ENCODE peak calls at places on chromosome 11, in four cellular contexts. One of them, this sample, is unnamed.
A peak's percentile ranks its signal among the peaks of the same experiment; 100 is the strongest.

GRCh38 chr11:69909561-69910518 is 90.6 kb upstream of the FGF3 start:
- DNase-seq in NCI-H345: no peak
- DNase-seq in fibroblast of lung: no peak
- DNase-seq in mammary epithelial cell: no peak
- DNase-seq in this sample: no peak

GRCh38 chr11:117820071-117820470 is 4.5 kb downstream of the FXYD2 start:
- DNase-seq in NCI-H345: peak; percentile 52
- DNase-seq in fibroblast of lung: no peak
- DNase-seq in mammary epithelial cell: no peak
- DNase-seq in this sample: peak; percentile 73

GRCh38 chr11:68342459-68343158 is 30.2 kb downstream of the LRP5 start:
- DNase-seq in NCI-H345: peak; percentile 16
- DNase-seq in fibroblast of lung: no peak
- DNase-seq in mammary epithelial cell: peak; percentile 69
- DNase-seq in this sample: peak; percentile 5

GRCh38 chr11:73306977-73307322 is 1.1 kb upstream of the ARHGEF17 start:
- DNase-seq in NCI-H345: no peak
- DNase-seq in fibroblast of lung: no peak
- DNase-seq in mammary epithelial cell: no peak
- DNase-seq in this sample: no peak

GRCh38 chr11:133081730-133082452 is 450.4 kb downstream of the OPCML start:
- DNase-seq in NCI-H345: peak; percentile 27
- DNase-seq in fibroblast of lung: no peak
- DNase-seq in mammary epithelial cell: no peak
- DNase-seq in this sample: no peak

GRCh38 chr11:16097543-16097942 is 258.8 kb downstream of the SOX6 start:
- DNase-seq in NCI-H345: peak; percentile 97
- DNase-seq in fibroblast of lung: no peak
- DNase-seq in mammary epithelial cell: peak; percentile 90
- DNase-seq in this sample: peak; percentile 95

GRCh38 chr11:68010058-68011041 is at the start of gene ALDH3B1:
- DNase-seq in NCI-H345: no peak
- DNase-seq in fibroblast of lung: peak; percentile 91
- DNase-seq in mammary epithelial cell: peak; percentile 70
- DNase-seq in this sample: no peak

GRCh38 chr11:44246726-44247125 is 63.2 kb downstream of the ALX4 start:
- DNase-seq in NCI-H345: no peak
- DNase-seq in fibroblast of lung: peak; percentile 24
- DNase-seq in mammary epithelial cell: no peak
- DNase-seq in this sample: no peak

GRCh38 chr11:47980907-47981621 is 705 bp downstream of the PTPRJ start:
- DNase-seq in NCI-H345: peak; percentile 25
- DNase-seq in fibroblast of lung: peak; percentile 32
- DNase-seq in mammary epithelial cell: peak; percentile 32
- DNase-seq in this sample: peak; percentile 31

GRCh38 chr11:110907629-110908028 is 195.4 kb upstream of the ARHGAP20 start:
- DNase-seq in NCI-H345: no peak
- DNase-seq in fibroblast of lung: peak; percentile 94
- DNase-seq in mammary epithelial cell: peak; percentile 93
- DNase-seq in this sample: no peak

GRCh38 chr11:123536690-123537437 is 106.8 kb downstream of the GRAMD1B start:
- DNase-seq in NCI-H345: no peak
- DNase-seq in fibroblast of lung: no peak
- DNase-seq in mammary epithelial cell: no peak
- DNase-seq in this sample: no peak

GRCh38 chr11:122656073-122656630 is 630 bp downstream of the UBASH3B start:
- DNase-seq in NCI-H345: peak; percentile 60
- DNase-seq in fibroblast of lung: peak; percentile 60
- DNase-seq in mammary epithelial cell: peak; percentile 70
- DNase-seq in this sample: peak; percentile 12

GRCh38 chr11:85665756-85666155 is 827 bp upstream of the CREBZF start:
- DNase-seq in NCI-H345: no peak
- DNase-seq in fibroblast of lung: no peak
- DNase-seq in mammary epithelial cell: no peak
- DNase-seq in this sample: no peak

GRCh38 chr11:122375687-122376399 is 259.8 kb upstream of the BLID start:
- DNase-seq in NCI-H345: no peak
- DNase-seq in fibroblast of lung: peak; percentile 56
- DNase-seq in mammary epithelial cell: peak; percentile 74
- DNase-seq in this sample: no peak

GRCh38 chr11:128172046-128172878 is 415.1 kb downstream of the ETS1 start:
- DNase-seq in NCI-H345: peak; percentile 83
- DNase-seq in fibroblast of lung: peak; percentile 89
- DNase-seq in mammary epithelial cell: peak; percentile 69
- DNase-seq in this sample: peak; percentile 78

GRCh38 chr11:36218283-36218921 is 70.8 kb downstream of the COMMD9 start:
- DNase-seq in NCI-H345: no peak
- DNase-seq in fibroblast of lung: no peak
- DNase-seq in mammary epithelial cell: no peak
- DNase-seq in this sample: no peak

GRCh38 chr11:46352063-46352841 is 5.0 kb downstream of the DGKZ start:
- DNase-seq in NCI-H345: no peak
- DNase-seq in fibroblast of lung: peak; percentile 32
- DNase-seq in mammary epithelial cell: peak; percentile 87
- DNase-seq in this sample: peak; percentile 41

GRCh38 chr11:21485011-21485410 is 707.9 kb upstream of the ANO5 start:
- DNase-seq in NCI-H345: no peak
- DNase-seq in fibroblast of lung: no peak
- DNase-seq in mammary epithelial cell: no peak
- DNase-seq in this sample: no peak

GRCh38 chr11:61417670-61418069 is 12.1 kb downstream of the CPSF7 start:
- DNase-seq in NCI-H345: no peak
- DNase-seq in fibroblast of lung: peak; percentile 5
- DNase-seq in mammary epithelial cell: no peak
- DNase-seq in this sample: no peak

GRCh38 chr11:63518548-63518947 is 12.7 kb downstream of the LGALS12 start:
- DNase-seq in NCI-H345: no peak
- DNase-seq in fibroblast of lung: peak; percentile 70
- DNase-seq in mammary epithelial cell: no peak
- DNase-seq in this sample: no peak

GRCh38 chr11:19679952-19680823 is 32.4 kb upstream of the NAV2 start:
- DNase-seq in NCI-H345: no peak
- DNase-seq in fibroblast of lung: peak; percentile 99
- DNase-seq in mammary epithelial cell: peak; percentile 97
- DNase-seq in this sample: no peak

GRCh38 chr11:2590951-2591754 is 108.6 kb downstream of the KCNQ1OT1 start:
- DNase-seq in NCI-H345: no peak
- DNase-seq in fibroblast of lung: no peak
- DNase-seq in mammary epithelial cell: no peak
- DNase-seq in this sample: no peak

GRCh38 chr11:116986521-116987105 is 111.6 kb downstream of the SIK3 start:
- DNase-seq in NCI-H345: no peak
- DNase-seq in fibroblast of lung: peak; percentile 81
- DNase-seq in mammary epithelial cell: peak; percentile 94
- DNase-seq in this sample: no peak

GRCh38 chr11:30549565-30549964 is 36.6 kb downstream of the MPPED2 start:
- DNase-seq in NCI-H345: no peak
- DNase-seq in fibroblast of lung: no peak
- DNase-seq in mammary epithelial cell: no peak
- DNase-seq in this sample: no peak

GRCh38 chr11:86743223-86744118 is 56.9 kb upstream of the PRSS23 start:
- DNase-seq in NCI-H345: no peak
- DNase-seq in fibroblast of lung: peak; percentile 97
- DNase-seq in mammary epithelial cell: peak; percentile 99
- DNase-seq in this sample: no peak

GRCh38 chr11:73715551-73715950 is 45.3 kb downstream of the RAB6A start:
- DNase-seq in NCI-H345: no peak
- DNase-seq in fibroblast of lung: no peak
- DNase-seq in mammary epithelial cell: no peak
- DNase-seq in this sample: no peak

GRCh38 chr11:9568854-9569587 is 4.4 kb upstream of the WEE1 start:
- DNase-seq in NCI-H345: peak; percentile 76
- DNase-seq in fibroblast of lung: peak; percentile 95
- DNase-seq in mammary epithelial cell: peak; percentile 99
- DNase-seq in this sample: peak; percentile 13

GRCh38 chr11:128504489-128504888 is 82.9 kb downstream of the ETS1 start:
- DNase-seq in NCI-H345: no peak
- DNase-seq in fibroblast of lung: no peak
- DNase-seq in mammary epithelial cell: no peak
- DNase-seq in this sample: no peak

GRCh38 chr11:103380031-103380430 is 270.8 kb downstream of the DYNC2H1 start:
- DNase-seq in NCI-H345: no peak
- DNase-seq in fibroblast of lung: no peak
- DNase-seq in mammary epithelial cell: no peak
- DNase-seq in this sample: no peak

GRCh38 chr11:1293619-1294015 is 15.8 kb downstream of the TOLLIP start:
- DNase-seq in NCI-H345: no peak
- DNase-seq in fibroblast of lung: no peak
- DNase-seq in mammary epithelial cell: no peak
- DNase-seq in this sample: no peak

GRCh38 chr11:47464479-47464878 is 15.5 kb upstream of the RAPSN start:
- DNase-seq in NCI-H345: peak; percentile 84
- DNase-seq in fibroblast of lung: peak; percentile 13
- DNase-seq in mammary epithelial cell: no peak
- DNase-seq in this sample: no peak

GRCh38 chr11:60699282-60699681 is at the start of gene MS4A8:
- DNase-seq in NCI-H345: peak; percentile 91
- DNase-seq in fibroblast of lung: no peak
- DNase-seq in mammary epithelial cell: no peak
- DNase-seq in this sample: peak; percentile 96

GRCh38 chr11:47257518-47258316 is at the start of gene NR1H3:
- DNase-seq in NCI-H345: no peak
- DNase-seq in fibroblast of lung: peak; percentile 96
- DNase-seq in mammary epithelial cell: peak; percentile 14
- DNase-seq in this sample: peak; percentile 30

GRCh38 chr11:61598886-61599868 is 18.3 kb upstream of the SYT7 start:
- DNase-seq in NCI-H345: no peak
- DNase-seq in fibroblast of lung: peak; percentile 81
- DNase-seq in mammary epithelial cell: no peak
- DNase-seq in this sample: no peak

GRCh38 chr11:103959279-103959930 is 77.0 kb upstream of the DDI1 start:
- DNase-seq in NCI-H345: no peak
- DNase-seq in fibroblast of lung: no peak
- DNase-seq in mammary epithelial cell: no peak
- DNase-seq in this sample: no peak

GRCh38 chr11:67318239-67318555 is 14.9 kb downstream of the SSH3 start:
- DNase-seq in NCI-H345: no peak
- DNase-seq in fibroblast of lung: no peak
- DNase-seq in mammary epithelial cell: no peak
- DNase-seq in this sample: no peak